ENCODE peak calls at places on chromosome 16, in eight cellular contexts. J, P, N, W, Y, K, G and Q are unnamed samples.
A peak's percentile ranks its signal among the peaks of the same experiment; 100 is the strongest.

GRCh38 chr16:86824751-86825310 is 246.5 kb downstream of the FOXL1 start:
- DNase-seq in K (no peak), N (no peak), P (no peak), G (no peak), J (no peak), Y (no peak), W (no peak), Q (no peak)

GRCh38 chr16:27245276-27246231 is 23.0 kb downstream of the NSMCE1 start:
- DNase-seq in W (peak; percentile 65), K (no peak), N (no peak), P (no peak), J (peak; percentile 67), G (no peak), Y (no peak), Q (peak; percentile 83)

GRCh38 chr16:11408261-11408660 is 63.0 kb downstream of the RMI2 start:
- DNase-seq in P (no peak), N (no peak), G (no peak), K (no peak), Y (no peak), J (no peak), W (no peak), Q (peak; percentile 28)

GRCh38 chr16:21163576-21163975 is 5.1 kb downstream of the LDAF1 start:
- DNase-seq in N (no peak), P (no peak), Y (no peak), W (no peak), G (no peak), K (no peak), J (no peak), Q (no peak)

GRCh38 chr16:69563605-69564580 is 1.9 kb upstream of the NFAT5 start:
- DNase-seq in Y (peak; percentile 22), G (no peak), W (no peak), P (peak; percentile 71), K (no peak), J (no peak), N (no peak), Q (peak; percentile 27)

GRCh38 chr16:57411362-57411976 is 6.9 kb downstream of the CCL17 start:
- DNase-seq in Y (no peak), N (no peak), P (no peak), K (no peak), J (no peak), G (no peak), W (no peak), Q (no peak)

GRCh38 chr16:79093554-79093967 is 507.0 kb downstream of the MAF start:
- DNase-seq in K (no peak), P (no peak), W (no peak), N (no peak), Y (no peak), J (no peak), G (no peak), Q (peak; percentile 24)

GRCh38 chr16:56930516-56931252 is 1.3 kb upstream of the HERPUD1 start:
- DNase-seq in W (no peak), Y (no peak), N (peak; percentile 57), G (no peak), P (no peak), K (no peak), J (no peak), Q (peak; percentile 20)

GRCh38 chr16:51149721-51150158 is 1.3 kb downstream of the SALL1 start:
- DNase-seq in K (no peak), Y (no peak), P (no peak), J (peak; percentile 48), W (no peak), G (no peak), N (no peak), Q (no peak)

GRCh38 chr16:79651363-79651762 is 50.8 kb upstream of the MAF start:
- DNase-seq in W (peak; percentile 25), J (peak; percentile 49), G (peak; percentile 48), P (no peak), N (peak; percentile 13), K (peak; percentile 28), Y (no peak), Q (no peak)

GRCh38 chr16:31016018-31016417 is 5.6 kb upstream of the STX1B start:
- DNase-seq in W (no peak), J (no peak), Y (peak; percentile 25), N (peak; percentile 34), P (no peak), G (peak; percentile 13), K (no peak), Q (no peak)

GRCh38 chr16:15996432-15997109 is 47.2 kb downstream of the ABCC1 start:
- DNase-seq in W (peak; percentile 88), P (peak; percentile 91), G (no peak), N (peak; percentile 28), J (peak; percentile 80), Y (peak; percentile 15), K (no peak), Q (no peak)

DNA sequence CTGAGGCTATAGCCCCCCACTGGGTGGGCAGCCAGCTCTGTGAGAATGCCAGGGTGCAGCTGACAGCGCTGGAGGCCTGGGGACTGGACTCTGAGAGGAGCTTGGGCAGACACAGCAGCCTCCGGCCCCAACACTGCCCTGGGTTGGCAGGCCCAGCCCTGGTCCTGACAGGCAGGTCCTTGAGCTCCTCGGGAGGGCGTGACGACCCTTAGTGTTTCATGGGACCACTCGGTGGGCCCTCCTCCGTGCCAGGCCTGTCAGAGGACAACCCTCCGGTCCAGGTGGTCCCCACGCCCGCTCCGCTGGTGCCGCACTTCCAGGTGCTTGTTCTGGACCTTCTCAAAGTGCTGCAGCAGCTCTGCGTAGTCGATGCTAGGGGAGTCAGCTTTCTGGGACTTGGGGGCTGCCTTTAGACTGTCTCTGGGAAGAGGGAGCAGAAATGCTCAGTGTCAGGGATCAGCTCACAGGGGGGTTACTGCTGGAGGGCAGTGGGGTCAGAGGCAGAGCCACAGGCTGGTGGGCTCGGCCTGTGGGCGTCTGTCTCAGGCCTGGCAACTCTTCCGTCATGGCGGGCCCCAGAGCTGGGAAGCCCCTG is 1.9 kb upstream of the MTSS2 start:
- DNase-seq in K (no peak), W (no peak), Y (no peak), G (peak; percentile 37), J (peak; percentile 60), N (no peak), P (no peak), Q (no peak)
- H3K4me1 ChIP-seq in K (peaks cover 96% of the 10 kb centered on the region), W (peaks cover 84% of the 10 kb centered on the region), Y (peaks cover 29% of the 10 kb centered on the region), G (peaks cover 73% of the 10 kb centered on the region), J (peaks cover 60% of the 10 kb centered on the region), N (peaks cover 49% of the 10 kb centered on the region), P (peaks cover 33% of the 10 kb centered on the region), Q (peaks cover 45% of the 10 kb centered on the region)

DNA sequence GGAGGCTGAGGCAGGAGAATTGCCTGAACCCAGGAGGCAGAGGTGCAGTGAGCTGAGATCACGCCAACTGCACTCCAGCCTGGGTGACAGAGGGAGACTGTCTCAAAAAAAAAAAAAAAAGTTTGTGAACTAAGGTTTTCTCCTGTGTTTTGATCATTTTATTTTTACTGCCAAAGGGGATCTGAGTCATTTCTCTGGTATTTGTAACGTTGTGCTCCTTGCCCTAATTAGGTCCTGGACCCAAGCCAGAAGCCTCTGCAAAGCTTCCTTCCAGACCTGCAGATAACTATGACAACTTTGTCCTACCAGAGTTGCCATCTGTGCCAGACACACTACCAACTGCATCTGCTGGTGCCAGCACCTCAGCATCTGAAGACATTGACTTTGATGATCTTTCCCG is 32.1 kb downstream of the IST1 start:
- DNase-seq in P (peak; percentile 71), K (peak; percentile 45), Y (no peak), J (peak; percentile 53), N (peak; percentile 54), G (peak; percentile 71), W (no peak), Q (peak; percentile 72)
- H3K4me1 ChIP-seq in P (peaks cover 22% of the 10 kb centered on the region), K (peaks cover 87% of the 10 kb centered on the region), Y (peaks cover 19% of the 10 kb centered on the region), J (peaks cover 8% of the 10 kb centered on the region), N (peaks cover 24% of the 10 kb centered on the region), G (peaks cover 38% of the 10 kb centered on the region), W (peaks cover 8% of the 10 kb centered on the region), Q (peaks cover 14% of the 10 kb centered on the region)

GRCh38 chr16:85398688-85399582 is 214.2 kb upstream of the GSE1 start:
- DNase-seq in P (no peak), J (peak; percentile 21), Y (peak; percentile 0), K (peak; percentile 2), W (no peak), N (no peak), G (no peak), Q (no peak)
- H3K4me1 ChIP-seq in P (peaks cover 24% of the 10 kb centered on the region), J (peaks cover 20% of the 10 kb centered on the region), Y (peaks cover 6% of the 10 kb centered on the region), K (peaks cover 45% of the 10 kb centered on the region), W (peaks cover 38% of the 10 kb centered on the region), N (peaks cover 15% of the 10 kb centered on the region), G (peaks cover 19% of the 10 kb centered on the region), Q (peaks cover 12% of the 10 kb centered on the region)

GRCh38 chr16:66751135-66751991 is at the start of gene DYNC1LI2:
- DNase-seq in N (peak; percentile 80), Y (peak; percentile 94), J (peak; percentile 88), W (peak; percentile 80), G (peak; percentile 90), P (peak; percentile 45), K (peak; percentile 85), Q (peak; percentile 70)
- H3K4me1 ChIP-seq in N (peaks cover 32% of the 10 kb centered on the region), Y (peaks cover 12% of the 10 kb centered on the region), J (peaks cover 7% of the 10 kb centered on the region), W (peaks cover 16% of the 10 kb centered on the region), G (peaks cover 20% of the 10 kb centered on the region), P (peaks cover 14% of the 10 kb centered on the region), K (peaks cover 59% of the 10 kb centered on the region), Q (peaks cover 8% of the 10 kb centered on the region)

GRCh38 chr16:29811170-29811895 is 660 bp upstream of the PRRT2 start:
- DNase-seq in P (peak; percentile 93), J (peak; percentile 96), G (peak; percentile 99), K (peak; percentile 97), N (peak; percentile 98), W (peak; percentile 93), Y (peak; percentile 96), Q (peak; percentile 97)
- H3K4me1 ChIP-seq in P (peaks cover 44% of the 10 kb centered on the region), J (peaks cover 34% of the 10 kb centered on the region), G (peaks cover 41% of the 10 kb centered on the region), K (peaks cover 86% of the 10 kb centered on the region), N (peaks cover 61% of the 10 kb centered on the region), W (peaks cover 47% of the 10 kb centered on the region), Y (peaks cover 27% of the 10 kb centered on the region), Q (peaks cover 45% of the 10 kb centered on the region)

DNA sequence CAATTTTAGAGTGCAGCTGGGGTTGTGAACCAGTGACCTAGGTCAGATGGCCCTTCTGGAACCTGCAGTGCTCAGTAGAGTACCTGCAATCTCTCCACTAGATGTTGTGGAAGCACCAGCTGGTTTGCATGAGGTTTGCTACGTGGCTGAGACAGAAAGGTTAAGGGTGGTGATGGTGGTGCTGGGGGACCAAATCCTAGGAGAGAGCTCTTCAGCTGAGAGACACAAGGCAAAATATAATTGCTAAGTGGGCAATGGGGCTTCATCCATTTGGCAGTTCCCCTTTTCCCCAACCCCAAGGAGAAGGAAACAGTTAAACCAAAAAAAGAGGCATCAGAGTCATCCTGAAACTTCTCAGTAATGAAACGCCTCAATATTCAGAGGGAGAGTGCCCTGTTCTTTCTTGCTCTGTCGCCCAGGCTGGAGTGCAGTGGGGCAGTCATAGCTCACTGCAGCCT is 13.9 kb downstream of the ITPRIPL2 start:
- DNase-seq in Y (no peak), N (no peak), K (no peak), W (no peak), J (no peak), P (no peak), G (no peak), Q (no peak)
- H3K4me1 ChIP-seq in Y (peaks cover under 1% of the 10 kb centered on the region), N (peaks cover 9% of the 10 kb centered on the region), K (peaks cover 51% of the 10 kb centered on the region), W (peaks cover 45% of the 10 kb centered on the region), J (peaks cover 2% of the 10 kb centered on the region), P (peaks cover 27% of the 10 kb centered on the region), G (peaks cover 8% of the 10 kb centered on the region), Q (peaks cover 8% of the 10 kb centered on the region)

DNA sequence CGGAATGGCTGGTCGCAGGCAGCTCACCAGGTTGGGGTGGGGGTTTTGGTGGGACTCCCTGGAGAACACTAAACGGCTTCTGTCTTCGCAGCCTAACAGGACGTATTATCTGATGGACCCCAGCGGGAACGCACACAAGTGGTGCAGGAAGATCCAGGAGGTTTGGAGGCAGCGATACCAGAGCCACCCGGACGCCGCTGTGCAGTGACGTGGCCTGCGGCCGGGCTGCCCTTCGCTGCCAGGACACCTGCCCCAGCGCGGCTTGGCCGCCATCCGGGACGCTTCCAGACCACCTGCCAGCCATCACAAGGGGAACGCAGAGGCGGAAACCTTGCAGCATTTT is 59.7 kb downstream of the PDPK1 start:
- DNase-seq in P (no peak), W (no peak), J (peak; percentile 30), Y (no peak), N (no peak), G (no peak), K (no peak), Q (no peak)
- H3K4me1 ChIP-seq in P (no peaks in the 10 kb centered on the region), W (peaks cover 1% of the 10 kb centered on the region), J (no peaks in the 10 kb centered on the region), Y (no peaks in the 10 kb centered on the region), N (no peaks in the 10 kb centered on the region), G (no peaks in the 10 kb centered on the region), K (peaks cover 40% of the 10 kb centered on the region), Q (no peaks in the 10 kb centered on the region)